ENCODE peak calls at places on chromosomes 12 and 14, in four cellular contexts. Q, L, A and B are unnamed samples. For H3K79me2, the result is how much of the 10 kb centered on the place peaks cover.

GRCh38 chr14:105092124-105092911 is 27.1 kb upstream of the GPR132 start:
- DNase-seq in L (no peak), A (no peak), Q (no peak), B (no peak)

GRCh38 chr12:113903381-113903863 is 62.7 kb downstream of the RBM19 start:
- DNase-seq in Q (no peak), A (no peak), L (no peak), B (no peak)

GRCh38 chr12:65500121-65500846 is 221.8 kb downstream of the MSRB3 start:
- DNase-seq in Q (no peak), L (no peak), A (no peak), B (peak)

GRCh38 chr12:10184261-10184843 is 5.5 kb downstream of the TMEM52B start:
- DNase-seq in A (no peak), L (no peak), Q (no peak), B (no peak)

GRCh38 chr14:92675421-92675820 is 73.0 kb downstream of the LGMN start:
- DNase-seq in A (no peak), L (no peak), Q (no peak), B (no peak)

GRCh38 chr12:115541891-115542361 is 735.6 kb downstream of the MED13L start:
- DNase-seq in Q (no peak), L (no peak), A (no peak), B (no peak)

GRCh38 chr12:26719852-26720251 is 113.1 kb downstream of the ITPR2 start:
- DNase-seq in L (no peak), A (no peak), Q (no peak), B (no peak)

GRCh38 chr14:102188187-102188586 is 48.5 kb downstream of the WDR20 start:
- DNase-seq in L (no peak), Q (no peak), A (no peak), B (no peak)

GRCh38 chr14:104256025-104256424 is 117.6 kb downstream of the KIF26A start:
- DNase-seq in L (no peak), Q (no peak), A (no peak), B (no peak)

GRCh38 chr12:117377758-117378157 is 16.3 kb upstream of the NOS1 start:
- DNase-seq in L (no peak), A (no peak), Q (peak), B (peak)

GRCh38 chr14:61498303-61498702 is 176.9 kb downstream of the PRKCH start:
- DNase-seq in Q (no peak), L (no peak), A (no peak), B (no peak)

GRCh38 chr14:103121161-103121845 is 2.0 kb upstream of the TNFAIP2 start:
- DNase-seq in Q (no peak), A (no peak), L (no peak), B (peak)

GRCh38 chr12:2615665-2616387 is 178.9 kb upstream of the FKBP4 start:
- DNase-seq in Q (no peak), A (no peak), L (no peak), B (no peak)

GRCh38 chr12:4270670-4271432 is 2.7 kb upstream of the CCND2 start:
- DNase-seq in L (no peak), Q (no peak), A (no peak), B (peak)

GRCh38 chr14:101906645-101907044 is 57.7 kb upstream of the DYNC1H1 start:
- DNase-seq in A (no peak), Q (no peak), L (no peak), B (no peak)

GRCh38 chr14:76375484-76375883 is 453 bp upstream of the ESRRB start:
- DNase-seq in Q (no peak), L (no peak), A (no peak), B (no peak)

GRCh38 chr14:104001003-104001402 is 58.7 kb upstream of the RD3L start:
- DNase-seq in A (peak), L (no peak), Q (peak), B (peak)

GRCh38 chr14:51236314-51236713 is 3.7 kb upstream of the TMX1 start:
- DNase-seq in L (no peak), Q (no peak), A (no peak), B (no peak)

GRCh38 chr12:96177013-96177412 is 17.2 kb upstream of the ELK3 start:
- DNase-seq in L (no peak), Q (no peak), A (no peak), B (peak)

GRCh38 chr12:80627773-80628172 is 79.7 kb upstream of the MYF6 start:
- DNase-seq in L (no peak), A (no peak), Q (no peak), B (peak)

GRCh38 chr12:24929953-24930352 is 18.9 kb downstream of the BCAT1 start:
- DNase-seq in A (no peak), L (no peak), Q (no peak), B (no peak)

GRCh38 chr14:55427439-55427838 is 13.0 kb downstream of the TBPL2 start:
- DNase-seq in Q (peak), L (no peak), A (no peak), B (no peak)

GRCh38 chr14:100788517-100789365 is 37.2 kb upstream of the MEG3 start:
- DNase-seq in A (peak), Q (peak), L (no peak), B (no peak)

GRCh38 chr12:89571481-89572190 is 45.8 kb upstream of the POC1B start:
- DNase-seq in L (no peak), A (no peak), Q (no peak), B (no peak)

GRCh38 chr14:99081880-99082279 is 190.1 kb downstream of the BCL11B start:
- DNase-seq in L (no peak), A (no peak), Q (no peak), B (no peak)

GRCh38 chr14:85441909-85442643 is 87.9 kb upstream of the FLRT2 start:
- DNase-seq in L (no peak), A (no peak), Q (no peak), B (no peak)

GRCh38 chr14:101917413-101918124 is 46.8 kb upstream of the DYNC1H1 start:
- DNase-seq in L (no peak), A (no peak), Q (no peak), B (no peak)

GRCh38 chr12:32917094-32917611 is 20.6 kb upstream of the PKP2 start:
- DNase-seq in A (no peak), Q (no peak), L (no peak), B (no peak)

GRCh38 chr14:64117671-64118402 is 176.3 kb downstream of the ESR2 start:
- DNase-seq in A (no peak), Q (no peak), L (no peak), B (no peak)

GRCh38 chr14:61950340-61950739 is 188.1 kb downstream of the SNAPC1 start:
- DNase-seq in A (no peak), Q (no peak), L (no peak), B (no peak)

GRCh38 chr12:101745481-101745880 is 6.2 kb upstream of the SYCP3 start:
- DNase-seq in Q (no peak), L (no peak), A (no peak), B (no peak)

GRCh38 chr14:101072531-101072930 is 169.0 kb upstream of the RTL1 start:
- DNase-seq in L (no peak), A (no peak), Q (no peak), B (no peak)

GRCh38 chr14:29671034-29671433 is 256.6 kb downstream of the PRKD1 start:
- DNase-seq in A (no peak), Q (no peak), L (no peak), B (no peak)

GRCh38 chr12:19018302-19018980 is 111.1 kb upstream of the PLEKHA5 start:
- DNase-seq in L (no peak), A (no peak), Q (no peak), B (peak)

GRCh38 chr14:50452285-50452684 is 55.6 kb upstream of the CDKL1 start:
- DNase-seq in Q (no peak), L (no peak), A (no peak), B (no peak)

GRCh38 chr14:42174357-42174756 is 567.7 kb downstream of the LRFN5 start:
- DNase-seq in L (no peak), A (no peak), Q (no peak), B (no peak)

GRCh38 chr14:77583657-77584056 is 32.8 kb downstream of the SPTLC2 start:
- DNase-seq in L (no peak), Q (no peak), A (no peak), B (peak)

GRCh38 chr12:119020377-119021360 is 39.3 kb downstream of the SRRM4 start:
- DNase-seq in L (peak), A (peak), Q (peak), B (no peak)

GRCh38 chr12:119024226-119024810 is 43.0 kb downstream of the SRRM4 start:
- DNase-seq in L (no peak), A (no peak), Q (no peak), B (no peak)

GRCh38 chr12:119025786-119026185 is 44.4 kb downstream of the SRRM4 start:
- DNase-seq in A (no peak), Q (no peak), L (no peak), B (no peak)
- TF ChIP-seq MAX in A (no peak), Q (no peak), L (no peak), B (no peak)

DNA sequence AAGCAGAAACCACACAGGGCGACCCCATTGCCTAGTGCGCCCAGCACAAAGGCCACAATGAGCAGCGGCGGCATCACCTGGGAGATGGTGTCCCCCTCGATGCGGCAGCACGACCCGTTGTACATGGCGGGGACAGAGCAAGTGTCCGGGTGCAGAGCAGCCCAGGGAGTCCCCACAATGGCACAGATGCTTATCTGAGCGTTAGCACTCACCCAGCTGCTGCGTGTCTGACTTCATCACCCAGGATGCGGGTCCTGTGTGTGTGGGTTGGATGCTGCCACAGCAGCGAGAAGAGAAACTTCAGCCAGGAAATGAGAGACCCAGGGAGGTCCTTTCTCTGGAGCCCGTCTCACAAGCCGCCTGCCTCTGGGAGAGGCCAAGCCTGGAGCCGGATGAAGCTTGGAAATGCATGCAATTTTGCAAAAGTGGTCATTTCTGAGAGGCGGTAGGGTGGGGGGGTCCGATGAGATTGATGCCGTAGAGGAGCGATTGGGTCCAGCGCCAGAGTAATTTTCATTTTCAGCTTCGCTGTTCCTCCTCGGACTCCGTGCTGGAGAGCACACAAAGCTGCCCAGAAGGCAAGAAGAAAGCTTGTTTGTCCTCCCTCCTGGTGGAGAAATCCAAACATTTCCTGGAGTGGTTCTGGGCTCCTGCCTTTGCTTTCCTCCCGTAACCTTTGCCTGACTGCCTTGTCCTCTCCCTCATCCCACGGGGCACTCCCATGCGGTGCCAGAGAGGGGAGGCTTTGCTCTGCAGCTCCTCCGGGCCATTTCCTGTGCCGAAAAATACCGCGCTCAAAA is at the start of gene HCAR1:
- DNase-seq in A (peak), L (no peak), Q (no peak), B (no peak)
- TF ChIP-seq JUN in A (no peak), L (no peak), Q (no peak), B (no peak)

DNA sequence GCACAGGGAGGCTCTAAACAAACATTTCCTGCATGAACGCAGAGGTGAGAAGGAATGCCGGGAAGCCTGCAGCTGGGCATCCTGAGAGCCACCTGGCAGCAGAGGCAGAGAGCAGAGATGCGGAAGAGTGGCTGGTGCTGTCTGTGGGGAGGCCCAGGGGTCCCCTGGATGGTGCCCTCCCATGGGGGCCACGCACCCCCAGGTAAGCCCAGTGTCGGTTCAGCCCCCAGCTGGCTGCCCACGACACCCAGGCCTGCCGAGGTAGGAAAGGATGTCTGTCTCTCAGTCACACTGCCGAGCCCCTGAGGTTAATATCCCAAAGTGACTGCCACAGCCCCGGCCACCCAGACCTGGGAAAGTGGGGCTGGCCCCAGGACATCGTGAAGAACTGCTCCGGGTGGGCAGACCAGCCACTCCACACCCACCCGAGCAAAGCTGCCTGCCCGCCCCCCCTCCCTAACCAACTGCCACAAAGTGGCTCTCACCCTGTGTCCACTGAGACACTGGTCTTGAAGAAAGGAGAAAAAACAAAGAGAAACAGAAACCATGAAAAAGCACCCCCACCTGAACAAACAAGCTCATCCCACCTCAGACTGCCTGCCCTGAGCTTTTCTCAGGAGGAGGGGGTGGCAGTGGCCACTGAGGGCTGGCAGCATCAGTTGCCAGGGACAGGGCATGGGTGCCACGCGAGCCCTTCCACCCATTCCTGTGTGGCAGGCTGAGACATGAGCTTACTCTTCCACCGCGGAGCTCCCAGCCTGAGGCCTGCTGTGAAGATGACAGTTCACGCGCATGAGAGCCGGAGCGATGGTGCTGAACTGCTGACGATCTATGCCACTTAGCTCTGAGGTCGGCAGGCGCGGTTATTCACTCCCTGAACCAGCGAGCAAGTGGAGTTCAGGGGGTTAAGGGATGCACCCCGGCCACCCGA is 40.8 kb downstream of the CCDC88C start:
- DNase-seq in A (no peak), L (no peak), Q (no peak), B (no peak)
- H3K79me2 ChIP-seq in A (under half), L (under half), Q (under half), B (under half)

GRCh38 chr14:93914278-93914677 is 12.9 kb upstream of the FAM181A start:
- DNase-seq in L (no peak), A (no peak), Q (no peak), B (no peak)
- TF ChIP-seq MAX in L (no peak), A (no peak), Q (no peak), B (no peak)

GRCh38 chr14:89013698-89014569 is 189.5 kb downstream of the TTC8 start:
- DNase-seq in A (no peak), L (no peak), Q (no peak), B (no peak)

GRCh38 chr14:89012272-89013097 is 188.0 kb downstream of the TTC8 start:
- DNase-seq in Q (no peak), A (peak), L (no peak), B (no peak)

GRCh38 chr14:89013098-89013504 is 188.7 kb downstream of the TTC8 start:
- DNase-seq in Q (peak), A (peak), L (no peak), B (peak)

GRCh38 chr14:89011327-89011726 is 186.9 kb downstream of the TTC8 start:
- DNase-seq in A (no peak), L (no peak), Q (no peak), B (no peak)

DNA sequence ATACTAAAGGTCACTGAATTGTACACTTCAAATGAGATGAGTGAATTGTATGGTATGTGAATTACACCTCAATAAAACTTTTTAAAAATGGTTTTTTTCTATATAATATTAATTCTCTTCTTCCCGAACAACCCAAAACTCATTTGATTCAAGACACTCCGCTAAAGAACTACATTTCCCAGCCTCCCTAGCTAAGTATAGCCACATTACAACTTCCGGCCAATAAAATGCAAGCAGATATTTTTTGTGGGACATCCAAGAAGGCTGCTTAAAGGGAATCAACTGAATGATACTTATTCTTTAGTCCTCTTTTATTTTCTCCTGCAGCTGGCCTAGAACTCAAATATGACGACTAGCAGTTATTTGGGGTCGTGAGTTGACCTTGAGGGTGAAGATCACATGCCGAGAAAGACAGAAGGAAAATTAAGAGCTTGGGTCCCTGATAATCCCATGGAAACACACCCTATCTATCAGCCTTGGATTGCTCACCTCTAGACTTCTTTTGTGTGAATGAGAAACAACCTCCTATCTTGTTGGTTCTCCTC is 187.3 kb downstream of the TTC8 start:
- DNase-seq in Q (no peak), L (no peak), A (no peak), B (no peak)
- TF ChIP-seq JUN in Q (no peak), L (no peak), A (no peak), B (no peak)

DNA sequence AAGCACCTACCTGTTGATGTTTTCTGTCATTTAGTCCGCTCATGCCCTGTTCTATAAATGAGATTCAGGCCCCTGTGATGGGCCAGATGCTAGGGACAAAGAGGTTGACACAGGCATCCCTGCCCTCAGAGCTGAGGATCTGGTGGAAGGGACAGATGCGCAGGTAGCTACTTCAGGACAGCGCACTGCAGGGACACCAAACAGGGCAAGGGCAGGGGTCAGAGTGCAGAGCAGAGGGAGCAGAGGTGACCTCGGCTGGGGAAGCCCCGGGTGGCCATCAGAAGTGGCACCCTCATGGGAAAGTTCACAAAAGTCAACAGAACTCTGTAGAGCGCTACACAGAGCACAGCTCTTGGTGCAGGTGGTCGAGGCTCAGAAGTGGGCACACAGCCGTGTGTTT is 5.6 kb upstream of the PNMA1 start:
- DNase-seq in L (no peak), Q (no peak), A (no peak), B (no peak)
- H3K79me2 ChIP-seq in L (under half), Q (under half), A (under half), B (under half)

DNA sequence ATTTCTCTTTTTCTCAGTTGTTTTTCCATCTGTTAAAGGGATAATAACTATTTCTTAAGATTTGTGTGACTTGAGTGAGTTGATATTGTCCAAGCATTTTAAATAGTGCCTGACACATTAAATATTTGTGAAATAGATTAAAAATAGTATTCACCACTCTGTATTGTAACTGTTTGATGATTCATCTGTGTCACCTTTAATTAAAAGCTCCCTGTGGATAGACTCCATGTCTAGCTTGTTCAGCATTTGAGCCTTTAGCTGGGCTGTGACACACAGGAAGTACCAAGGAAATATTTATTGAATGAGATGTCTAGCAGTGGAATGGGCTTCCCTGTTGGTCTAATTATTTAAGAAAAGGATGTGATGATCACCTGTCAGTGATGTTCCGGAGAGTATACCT is 1.8 kb upstream of the GLIPR1L2 start:
- DNase-seq in L (no peak), A (no peak), Q (no peak), B (peak)
- TF ChIP-seq MAX in L (no peak), A (no peak), Q (no peak), B (no peak)

GRCh38 chr12:6567112-6567680 is 895 bp downstream of the NOP2 start:
- DNase-seq in Q (peak), L (no peak), A (no peak), B (peak)
- TF ChIP-seq JUN in Q (no peak), L (no peak), A (no peak), B (no peak)

DNA sequence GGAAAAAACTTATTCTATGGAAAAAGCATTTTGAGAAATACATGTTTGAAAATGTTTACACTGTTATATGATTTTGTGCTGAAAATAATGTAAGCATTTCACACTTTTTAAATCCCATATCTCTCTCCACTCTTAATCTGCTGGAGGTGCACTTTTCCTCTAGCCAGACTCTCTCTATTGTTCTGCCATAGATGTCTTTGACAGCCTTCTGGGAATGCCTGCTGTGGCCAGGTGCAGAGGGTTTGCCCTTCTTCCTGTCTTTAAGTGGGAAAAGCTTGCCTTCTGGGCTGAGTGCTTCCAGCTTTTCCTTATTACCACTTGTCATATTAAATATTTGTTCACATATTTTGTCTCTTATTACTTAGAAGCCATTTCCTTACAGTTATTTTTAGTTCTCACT is 60.1 kb upstream of the PPM1H start:
- DNase-seq in L (peak), Q (no peak), A (no peak), B (no peak)
- H3K79me2 ChIP-seq in L (under half), Q (under half), A (under half), B (under half)